ENCODE peak calls at places on chromosomes 3 and 15, in six cellular contexts. One of them, this sample, is unnamed.

GRCh38 chr15:44286814-44287555 is 1.5 kb upstream of the GOLM2 start:
- DNase-seq in GM12891: no peak
- DNase-seq in NB4: peak
- DNase-seq in Peyer's patch: no peak
- DNase-seq in K562: peak
- DNase-seq in HepG2: no peak
- DNase-seq in this sample: peak

GRCh38 chr3:101996832-101997231 is 147.5 kb downstream of the NFKBIZ start:
- DNase-seq in GM12891: no peak
- DNase-seq in NB4: no peak
- DNase-seq in Peyer's patch: no peak
- DNase-seq in K562: no peak
- DNase-seq in HepG2: no peak
- DNase-seq in this sample: no peak

GRCh38 chr3:105730973-105731372 is 137.8 kb downstream of the CBLB start:
- DNase-seq in GM12891: no peak
- DNase-seq in NB4: no peak
- DNase-seq in Peyer's patch: no peak
- DNase-seq in K562: no peak
- DNase-seq in HepG2: no peak
- DNase-seq in this sample: no peak

GRCh38 chr3:171687064-171687463 is 123.2 kb downstream of the PLD1 start:
- DNase-seq in GM12891: no peak
- DNase-seq in NB4: no peak
- DNase-seq in Peyer's patch: no peak
- DNase-seq in K562: no peak
- DNase-seq in HepG2: no peak
- DNase-seq in this sample: no peak

GRCh38 chr3:181838940-181839914 is 127.5 kb downstream of the SOX2 start:
- DNase-seq in GM12891: no peak
- DNase-seq in NB4: no peak
- DNase-seq in Peyer's patch: no peak
- DNase-seq in K562: no peak
- DNase-seq in HepG2: no peak
- DNase-seq in this sample: no peak

GRCh38 chr15:75182187-75183131 is 19.2 kb upstream of the C15orf39 start:
- DNase-seq in GM12891: no peak
- DNase-seq in NB4: no peak
- DNase-seq in Peyer's patch: peak
- DNase-seq in K562: no peak
- DNase-seq in HepG2: peak
- DNase-seq in this sample: no peak

GRCh38 chr3:24288538-24289236 is 206.0 kb downstream of the THRB start:
- DNase-seq in GM12891: no peak
- DNase-seq in NB4: no peak
- DNase-seq in Peyer's patch: no peak
- DNase-seq in K562: no peak
- DNase-seq in HepG2: no peak
- DNase-seq in this sample: no peak

GRCh38 chr3:55094691-55095090 is 166.8 kb upstream of the LRTM1 start:
- DNase-seq in GM12891: no peak
- DNase-seq in NB4: no peak
- DNase-seq in Peyer's patch: no peak
- DNase-seq in K562: no peak
- DNase-seq in HepG2: no peak
- DNase-seq in this sample: no peak

GRCh38 chr3:96779810-96780209 is 34.6 kb upstream of the EPHA6 start:
- DNase-seq in GM12891: no peak
- DNase-seq in NB4: peak
- DNase-seq in Peyer's patch: no peak
- DNase-seq in K562: no peak
- DNase-seq in HepG2: no peak
- DNase-seq in this sample: no peak

GRCh38 chr3:97896129-97896528 is 74.3 kb downstream of the CRYBG3 start:
- DNase-seq in GM12891: no peak
- DNase-seq in NB4: no peak
- DNase-seq in Peyer's patch: no peak
- DNase-seq in K562: no peak
- DNase-seq in HepG2: no peak
- DNase-seq in this sample: no peak

GRCh38 chr15:57440167-57440566 is 63.9 kb downstream of the CGNL1 start:
- DNase-seq in GM12891: no peak
- DNase-seq in NB4: no peak
- DNase-seq in Peyer's patch: no peak
- DNase-seq in K562: no peak
- DNase-seq in HepG2: no peak
- DNase-seq in this sample: no peak

GRCh38 chr3:22979581-22979980 is 223.5 kb upstream of the UBE2E2 start:
- DNase-seq in GM12891: no peak
- DNase-seq in NB4: no peak
- DNase-seq in Peyer's patch: no peak
- DNase-seq in K562: no peak
- DNase-seq in HepG2: no peak
- DNase-seq in this sample: no peak

GRCh38 chr15:77470227-77470626 is 49.5 kb downstream of the HMG20A start:
- DNase-seq in GM12891: no peak
- DNase-seq in NB4: no peak
- DNase-seq in Peyer's patch: no peak
- DNase-seq in K562: no peak
- DNase-seq in HepG2: no peak
- DNase-seq in this sample: no peak

GRCh38 chr3:38031022-38031994 is 1.9 kb upstream of the PLCD1 start:
- DNase-seq in GM12891: no peak
- DNase-seq in NB4: no peak
- DNase-seq in Peyer's patch: peak
- DNase-seq in K562: no peak
- DNase-seq in HepG2: no peak
- DNase-seq in this sample: no peak

GRCh38 chr15:71136159-71137137 is 21.2 kb downstream of the THSD4 start:
- DNase-seq in GM12891: no peak
- DNase-seq in NB4: peak
- DNase-seq in Peyer's patch: no peak
- DNase-seq in K562: no peak
- DNase-seq in HepG2: no peak
- DNase-seq in this sample: no peak

GRCh38 chr3:123620338-123620737 is 35.5 kb upstream of the HACD2 start:
- DNase-seq in GM12891: no peak
- DNase-seq in NB4: no peak
- DNase-seq in Peyer's patch: no peak
- DNase-seq in K562: no peak
- DNase-seq in HepG2: peak
- DNase-seq in this sample: no peak

GRCh38 chr3:122092460-122093165 is 37.5 kb downstream of the CD86 start:
- DNase-seq in GM12891: no peak
- DNase-seq in NB4: peak
- DNase-seq in Peyer's patch: peak
- DNase-seq in K562: peak
- DNase-seq in HepG2: no peak
- DNase-seq in this sample: peak

GRCh38 chr3:37129871-37130270 is 44.5 kb downstream of the LRRFIP2 start:
- DNase-seq in GM12891: no peak
- DNase-seq in NB4: no peak
- DNase-seq in Peyer's patch: no peak
- DNase-seq in K562: no peak
- DNase-seq in HepG2: no peak
- DNase-seq in this sample: no peak

GRCh38 chr3:72957303-72957702 is 39.3 kb upstream of the PPP4R2 start:
- DNase-seq in GM12891: no peak
- DNase-seq in NB4: no peak
- DNase-seq in Peyer's patch: no peak
- DNase-seq in K562: no peak
- DNase-seq in HepG2: peak
- DNase-seq in this sample: no peak

GRCh38 chr3:48695113-48695753 is 9.5 kb upstream of the NCKIPSD start:
- DNase-seq in GM12891: no peak
- DNase-seq in NB4: no peak
- DNase-seq in Peyer's patch: peak
- DNase-seq in K562: peak
- DNase-seq in HepG2: no peak
- DNase-seq in this sample: no peak

DNA sequence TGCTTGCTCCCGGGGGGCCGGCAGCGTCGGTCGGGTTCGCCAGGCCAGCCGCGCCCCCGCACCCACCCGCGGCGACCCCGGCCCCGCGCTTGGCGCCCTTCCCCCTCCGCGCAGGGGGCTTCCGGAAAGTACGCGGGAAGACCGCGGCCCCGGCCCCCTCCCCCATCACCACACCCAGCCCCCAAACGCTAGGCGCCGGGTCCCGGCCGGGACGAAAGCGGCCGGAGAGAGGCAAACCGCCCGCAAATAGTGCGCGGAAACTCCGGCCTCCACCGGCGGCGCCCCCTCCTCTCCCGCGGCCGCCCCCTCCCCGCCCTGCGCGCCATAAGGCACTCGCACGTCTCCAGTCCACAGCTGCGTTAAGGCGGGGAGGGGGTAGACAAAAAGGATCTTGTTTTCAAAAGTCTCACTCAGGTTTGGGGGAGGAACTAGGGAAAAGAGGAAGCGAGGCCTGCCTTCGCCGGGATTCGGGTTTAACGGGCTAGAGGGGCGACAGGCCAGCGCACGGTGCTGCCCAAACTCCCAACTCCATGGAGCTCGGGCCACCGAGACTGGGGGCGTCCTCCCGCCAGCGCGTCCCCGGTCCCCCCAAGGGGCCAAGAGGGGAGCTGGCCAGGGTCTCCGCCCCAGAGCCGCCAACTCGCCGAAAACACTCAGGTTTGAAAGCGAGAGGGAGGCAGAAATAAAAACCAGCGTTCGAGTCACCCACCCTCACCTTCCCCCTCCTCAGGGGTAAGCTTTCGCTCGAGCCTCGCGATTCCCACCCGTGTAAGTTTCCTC is 1.8 kb downstream of the ANP32A start:
- DNase-seq in GM12891: no peak
- DNase-seq in NB4: peak
- DNase-seq in Peyer's patch: peak
- DNase-seq in K562: peak
- DNase-seq in HepG2: peak
- DNase-seq in this sample: peak
- TF ChIP-seq POLR2A in GM12891: no peak
- TF ChIP-seq POLR2A in NB4: peak
- TF ChIP-seq POLR2A in Peyer's patch: peak
- TF ChIP-seq POLR2A in K562: peak
- TF ChIP-seq POLR2A in HepG2: no peak
- TF ChIP-seq POLR2A in this sample: no peak

GRCh38 chr15:31160740-31161495 is 59.4 kb upstream of the TRPM1 start:
- DNase-seq in GM12891: no peak
- DNase-seq in NB4: no peak
- DNase-seq in Peyer's patch: no peak
- DNase-seq in K562: no peak
- DNase-seq in HepG2: no peak
- DNase-seq in this sample: no peak

GRCh38 chr15:31160297-31160696 is 58.8 kb upstream of the TRPM1 start:
- DNase-seq in GM12891: no peak
- DNase-seq in NB4: no peak
- DNase-seq in Peyer's patch: no peak
- DNase-seq in K562: no peak
- DNase-seq in HepG2: no peak
- DNase-seq in this sample: no peak

GRCh38 chr15:31157644-31158069 is 56.1 kb upstream of the TRPM1 start:
- DNase-seq in GM12891: no peak
- DNase-seq in NB4: no peak
- DNase-seq in Peyer's patch: no peak
- DNase-seq in K562: no peak
- DNase-seq in HepG2: peak
- DNase-seq in this sample: no peak

GRCh38 chr15:31159837-31160236 is 58.3 kb upstream of the TRPM1 start:
- DNase-seq in GM12891: no peak
- DNase-seq in NB4: no peak
- DNase-seq in Peyer's patch: no peak
- DNase-seq in K562: no peak
- DNase-seq in HepG2: no peak
- DNase-seq in this sample: no peak

DNA sequence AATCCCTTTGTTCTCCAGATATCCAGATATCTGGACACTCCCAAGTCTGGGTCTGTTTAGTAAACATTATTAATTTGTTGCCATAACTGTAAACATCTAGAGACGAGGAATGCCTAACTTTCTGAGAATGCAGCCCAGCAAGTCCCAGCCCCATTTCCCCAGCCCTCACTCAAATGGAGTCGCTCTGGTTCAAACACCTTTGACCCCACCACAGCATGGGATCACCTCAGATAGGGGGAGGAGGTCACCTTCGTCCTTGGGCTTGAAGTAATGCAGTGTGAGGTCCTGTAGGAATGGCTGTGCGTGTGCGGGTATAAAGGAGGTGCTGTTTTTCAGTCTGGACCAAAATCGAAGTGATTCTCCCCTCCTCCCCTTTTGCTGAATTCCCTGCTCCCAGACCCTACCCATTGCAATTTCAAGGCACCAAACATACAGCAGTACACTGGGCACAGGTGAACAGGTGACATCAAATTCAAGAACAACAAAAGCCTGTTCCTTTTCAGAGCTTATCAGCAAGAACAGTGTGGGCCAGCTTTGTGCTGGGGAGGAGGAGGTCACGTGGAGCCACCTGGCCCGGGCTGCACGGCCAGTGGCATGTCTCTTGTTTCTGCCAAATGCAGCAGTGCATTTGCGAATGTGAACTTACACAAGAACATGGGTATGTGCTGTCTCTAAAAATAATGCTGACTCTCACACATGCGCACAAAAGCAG is 57.5 kb upstream of the TRPM1 start:
- DNase-seq in GM12891: no peak
- DNase-seq in NB4: no peak
- DNase-seq in Peyer's patch: no peak
- DNase-seq in K562: no peak
- DNase-seq in HepG2: no peak
- DNase-seq in this sample: no peak
- TF ChIP-seq POLR2A in GM12891: no peak
- TF ChIP-seq POLR2A in NB4: no peak
- TF ChIP-seq POLR2A in Peyer's patch: no peak
- TF ChIP-seq POLR2A in K562: no peak
- TF ChIP-seq POLR2A in HepG2: no peak
- TF ChIP-seq POLR2A in this sample: no peak

GRCh38 chr3:188868803-188869202 is 303.0 kb upstream of the TPRG1 start:
- DNase-seq in GM12891: no peak
- DNase-seq in NB4: no peak
- DNase-seq in Peyer's patch: no peak
- DNase-seq in K562: no peak
- DNase-seq in HepG2: no peak
- DNase-seq in this sample: no peak
- TF ChIP-seq POLR2A in GM12891: no peak
- TF ChIP-seq POLR2A in NB4: no peak
- TF ChIP-seq POLR2A in Peyer's patch: no peak
- TF ChIP-seq POLR2A in K562: no peak
- TF ChIP-seq POLR2A in HepG2: no peak
- TF ChIP-seq POLR2A in this sample: no peak

GRCh38 chr15:67107014-67107812 is 41.8 kb downstream of the SMAD3 start:
- DNase-seq in GM12891: no peak
- DNase-seq in NB4: no peak
- DNase-seq in Peyer's patch: peak
- DNase-seq in K562: peak
- DNase-seq in HepG2: peak
- DNase-seq in this sample: no peak
- TF ChIP-seq POLR2A in GM12891: no peak
- TF ChIP-seq POLR2A in NB4: no peak
- TF ChIP-seq POLR2A in Peyer's patch: no peak
- TF ChIP-seq POLR2A in K562: no peak
- TF ChIP-seq POLR2A in HepG2: no peak
- TF ChIP-seq POLR2A in this sample: no peak